ENCODE peak calls at places on chromosomes 2 and 18, in nine cellular contexts. B is GM12865; G is uterus; O is HTR-8/SVneo; Z is activated gamma-delta T cell treated with Interleukin-2 at 50 U/mL for 16 hours; K is stimulated activated CD8-positive, alpha-beta memory T cell treated with anti-CD3 and anti-CD28 coated beads, Interleukin-12 subunit alpha, Interleukin-12 subunit beta, amount 100 ng/mL, for 4 hours; H is posterior cingulate gyrus; S is heart left ventricle; Q is AG08395. L is an unnamed sample.

GRCh38 chr2:172693529-172694185 is 42.0 kb upstream of the RAPGEF4 start:
- DNase-seq in G (no peak), B (no peak), O (no peak), K (no peak), H (no peak), Q (no peak), S (no peak), Z (no peak), L (no peak)

GRCh38 chr18:70385474-70385873 is 96.6 kb downstream of the SOCS6 start:
- DNase-seq in Q (no peak), H (no peak), K (no peak), O (no peak), B (no peak), Z (no peak), G (no peak), S (no peak), L (no peak)

GRCh38 chr2:117128471-117128870 is 686.0 kb upstream of the DDX18 start:
- DNase-seq in G (no peak), B (no peak), H (no peak), S (no peak), K (no peak), Q (no peak), O (no peak), Z (no peak), L (no peak)

GRCh38 chr18:45670281-45670962 is 53.6 kb upstream of the SLC14A1 start:
- DNase-seq in S (no peak), G (no peak), Z (no peak), B (peak; percentile 23), K (no peak), H (no peak), Q (peak; percentile 37), O (no peak), L (no peak)

GRCh38 chr18:63255435-63255834 is 64.1 kb downstream of the BCL2 start:
- DNase-seq in O (no peak), Z (no peak), G (no peak), K (no peak), Q (no peak), H (no peak), B (peak; percentile 52), S (no peak), L (no peak)

GRCh38 chr2:190903693-190904450 is 23.3 kb downstream of the GLS start:
- DNase-seq in K (no peak), S (no peak), G (no peak), H (no peak), Z (no peak), O (no peak), B (no peak), Q (no peak), L (no peak)

GRCh38 chr2:17101596-17101995 is 416.6 kb downstream of the RAD51AP2 start:
- DNase-seq in K (no peak), G (no peak), H (no peak), Z (no peak), B (no peak), O (no peak), Q (no peak), S (no peak), L (no peak)

GRCh38 chr18:52242711-52243110 is 97.3 kb upstream of the DCC start:
- DNase-seq in S (no peak), O (no peak), K (no peak), H (no peak), G (no peak), Q (no peak), Z (no peak), B (no peak), L (no peak)

GRCh38 chr2:145158051-145158586 is 638.2 kb upstream of the ZEB2 start:
- DNase-seq in H (no peak), O (no peak), S (peak; percentile 57), K (no peak), G (peak; percentile 79), Q (peak; percentile 75), B (no peak), Z (no peak), L (no peak)

GRCh38 chr2:39395313-39395712 is 41.8 kb downstream of the MAP4K3 start:
- DNase-seq in O (no peak), G (no peak), K (no peak), S (no peak), Z (no peak), B (no peak), H (no peak), Q (no peak), L (no peak)

GRCh38 chr2:68824831-68825230 is 46.4 kb downstream of the BMP10 start:
- DNase-seq in Q (peak; percentile 46), G (no peak), Z (no peak), H (no peak), K (no peak), S (no peak), B (no peak), O (no peak), L (no peak)

GRCh38 chr2:30737326-30737610 is 70.0 kb downstream of the CAPN13 start:
- DNase-seq in G (no peak), Z (no peak), B (no peak), O (no peak), K (no peak), H (no peak), Q (no peak), S (no peak), L (no peak)

GRCh38 chr2:69715964-69716363 is 26.0 kb upstream of the ANXA4 start:
- DNase-seq in B (no peak), K (no peak), G (no peak), Q (peak; percentile 17), Z (no peak), O (no peak), S (no peak), H (no peak), L (no peak)

GRCh38 chr2:128585706-128586105 is 267.0 kb upstream of the HS6ST1 start:
- DNase-seq in G (no peak), Q (peak; percentile 30), H (no peak), B (no peak), K (no peak), S (no peak), O (no peak), Z (no peak), L (no peak)

GRCh38 chr2:154400891-154401290 is 297.6 kb upstream of the KCNJ3 start:
- DNase-seq in O (no peak), S (no peak), H (no peak), K (no peak), B (no peak), Q (no peak), G (no peak), Z (no peak), L (no peak)